ENCODE peak calls at places on chromosomes 3 and 15, in eight cellular contexts. One of them, this sample, is unnamed.

GRCh38 chr3:95162794-95163193 is 1099.9 kb downstream of the NSUN3 start:
- DNase-seq in LoVo: no peak
- DNase-seq in fibroblast of the aortic adventitia: no peak
- DNase-seq in coronary artery: no peak
- DNase-seq in HuH-7: no peak
- DNase-seq in astrocyte: no peak
- DNase-seq in RPMI8226: no peak
- DNase-seq in T-helper 9 cell: no peak
- DNase-seq in this sample: no peak

GRCh38 chr3:4994823-4995499 is 15.7 kb downstream of the BHLHE40 start:
- DNase-seq in coronary artery: peak
- DNase-seq in astrocyte: peak
- DNase-seq in RPMI8226: no peak
- DNase-seq in LoVo: no peak
- DNase-seq in T-helper 9 cell: no peak
- DNase-seq in fibroblast of the aortic adventitia: peak
- DNase-seq in HuH-7: no peak
- DNase-seq in this sample: no peak

GRCh38 chr15:82108489-82109078 is 62.8 kb upstream of the MEX3B start:
- DNase-seq in LoVo: peak
- DNase-seq in fibroblast of the aortic adventitia: peak
- DNase-seq in astrocyte: no peak
- DNase-seq in T-helper 9 cell: peak
- DNase-seq in RPMI8226: peak
- DNase-seq in HuH-7: peak
- DNase-seq in coronary artery: no peak
- DNase-seq in this sample: peak

GRCh38 chr3:34419801-34420200 is 621.4 kb downstream of the PDCD6IP start:
- DNase-seq in T-helper 9 cell: no peak
- DNase-seq in RPMI8226: peak
- DNase-seq in coronary artery: no peak
- DNase-seq in LoVo: no peak
- DNase-seq in HuH-7: peak
- DNase-seq in astrocyte: no peak
- DNase-seq in fibroblast of the aortic adventitia: no peak
- DNase-seq in this sample: peak

GRCh38 chr3:47824541-47825473 is 21.9 kb downstream of the DHX30 start:
- DNase-seq in astrocyte: peak
- DNase-seq in T-helper 9 cell: peak
- DNase-seq in LoVo: peak
- DNase-seq in fibroblast of the aortic adventitia: peak
- DNase-seq in HuH-7: peak
- DNase-seq in RPMI8226: peak
- DNase-seq in coronary artery: peak
- DNase-seq in this sample: peak

GRCh38 chr15:73753250-73754130 is at the start of gene INSYN1:
- DNase-seq in T-helper 9 cell: no peak
- DNase-seq in LoVo: no peak
- DNase-seq in fibroblast of the aortic adventitia: peak
- DNase-seq in astrocyte: peak
- DNase-seq in coronary artery: no peak
- DNase-seq in RPMI8226: peak
- DNase-seq in HuH-7: no peak
- DNase-seq in this sample: peak

GRCh38 chr15:49649987-49650386 is 29.1 kb downstream of the DTWD1 start:
- DNase-seq in HuH-7: no peak
- DNase-seq in coronary artery: no peak
- DNase-seq in LoVo: no peak
- DNase-seq in RPMI8226: no peak
- DNase-seq in astrocyte: no peak
- DNase-seq in T-helper 9 cell: no peak
- DNase-seq in fibroblast of the aortic adventitia: no peak
- DNase-seq in this sample: no peak

GRCh38 chr3:50324351-50325144 is 2.0 kb upstream of the HYAL2 start:
- DNase-seq in LoVo: peak
- DNase-seq in T-helper 9 cell: peak
- DNase-seq in coronary artery: no peak
- DNase-seq in astrocyte: peak
- DNase-seq in fibroblast of the aortic adventitia: peak
- DNase-seq in HuH-7: peak
- DNase-seq in RPMI8226: peak
- DNase-seq in this sample: peak

GRCh38 chr3:50436063-50436674 is 67.3 kb downstream of the CACNA2D2 start:
- DNase-seq in T-helper 9 cell: peak
- DNase-seq in LoVo: peak
- DNase-seq in RPMI8226: peak
- DNase-seq in HuH-7: peak
- DNase-seq in astrocyte: no peak
- DNase-seq in fibroblast of the aortic adventitia: peak
- DNase-seq in coronary artery: no peak
- DNase-seq in this sample: peak

GRCh38 chr3:177838951-177839350 is 641.7 kb upstream of the TBL1XR1 start:
- DNase-seq in astrocyte: no peak
- DNase-seq in RPMI8226: no peak
- DNase-seq in LoVo: no peak
- DNase-seq in coronary artery: no peak
- DNase-seq in T-helper 9 cell: no peak
- DNase-seq in fibroblast of the aortic adventitia: no peak
- DNase-seq in HuH-7: no peak
- DNase-seq in this sample: no peak

GRCh38 chr15:89457086-89457485 is 39.3 kb downstream of the RHCG start:
- DNase-seq in HuH-7: no peak
- DNase-seq in coronary artery: no peak
- DNase-seq in LoVo: no peak
- DNase-seq in T-helper 9 cell: no peak
- DNase-seq in fibroblast of the aortic adventitia: peak
- DNase-seq in astrocyte: no peak
- DNase-seq in RPMI8226: peak
- DNase-seq in this sample: no peak

GRCh38 chr3:173653781-173654180 is 256.2 kb downstream of the NLGN1 start:
- DNase-seq in LoVo: no peak
- DNase-seq in T-helper 9 cell: no peak
- DNase-seq in coronary artery: no peak
- DNase-seq in fibroblast of the aortic adventitia: no peak
- DNase-seq in HuH-7: no peak
- DNase-seq in astrocyte: no peak
- DNase-seq in RPMI8226: no peak
- DNase-seq in this sample: no peak

GRCh38 chr3:184180165-184180564 is 5.5 kb downstream of the AP2M1 start:
- DNase-seq in astrocyte: peak
- DNase-seq in HuH-7: no peak
- DNase-seq in LoVo: no peak
- DNase-seq in coronary artery: no peak
- DNase-seq in RPMI8226: no peak
- DNase-seq in fibroblast of the aortic adventitia: peak
- DNase-seq in T-helper 9 cell: no peak
- DNase-seq in this sample: no peak

GRCh38 chr3:182104811-182105316 is 393.1 kb downstream of the SOX2 start:
- DNase-seq in LoVo: no peak
- DNase-seq in RPMI8226: no peak
- DNase-seq in coronary artery: no peak
- DNase-seq in T-helper 9 cell: no peak
- DNase-seq in HuH-7: no peak
- DNase-seq in fibroblast of the aortic adventitia: no peak
- DNase-seq in astrocyte: no peak
- DNase-seq in this sample: no peak

GRCh38 chr15:36658905-36659304 is 79.5 kb downstream of the CDIN1 start:
- DNase-seq in astrocyte: no peak
- DNase-seq in HuH-7: no peak
- DNase-seq in coronary artery: no peak
- DNase-seq in RPMI8226: no peak
- DNase-seq in fibroblast of the aortic adventitia: no peak
- DNase-seq in T-helper 9 cell: no peak
- DNase-seq in LoVo: no peak
- DNase-seq in this sample: no peak

GRCh38 chr3:23202203-23202920 is 765 bp upstream of the UBE2E2 start:
- DNase-seq in HuH-7: no peak
- DNase-seq in astrocyte: peak
- DNase-seq in RPMI8226: no peak
- DNase-seq in LoVo: no peak
- DNase-seq in T-helper 9 cell: no peak
- DNase-seq in fibroblast of the aortic adventitia: peak
- DNase-seq in coronary artery: peak
- DNase-seq in this sample: no peak

GRCh38 chr3:72052841-72053409 is 268.0 kb upstream of the PROK2 start:
- DNase-seq in RPMI8226: no peak
- DNase-seq in HuH-7: no peak
- DNase-seq in fibroblast of the aortic adventitia: peak
- DNase-seq in coronary artery: no peak
- DNase-seq in astrocyte: no peak
- DNase-seq in T-helper 9 cell: no peak
- DNase-seq in LoVo: no peak
- DNase-seq in this sample: no peak

GRCh38 chr3:180693656-180694055 is 14.4 kb upstream of the CCDC39 start:
- DNase-seq in RPMI8226: no peak
- DNase-seq in HuH-7: no peak
- DNase-seq in astrocyte: no peak
- DNase-seq in coronary artery: no peak
- DNase-seq in LoVo: no peak
- DNase-seq in T-helper 9 cell: no peak
- DNase-seq in fibroblast of the aortic adventitia: no peak
- DNase-seq in this sample: peak

This sample was measured in HAP-1.